ENCODE peak calls at places on chromosomes 13 and 19, in six cellular contexts. One of them, this sample, is unnamed.

GRCh38 chr19:33390908-33391630 is 17.6 kb downstream of the CEBPG start:
- DNase-seq in right lobe of liver: peak
- DNase-seq in ascending aorta: no peak
- DNase-seq in heart right ventricle: no peak
- DNase-seq in cardiac muscle cell: no peak
- DNase-seq in tibial nerve: no peak
- DNase-seq in this sample: no peak

GRCh38 chr13:39688699-39689405 is 33.4 kb downstream of the COG6 start:
- DNase-seq in right lobe of liver: no peak
- DNase-seq in tibial nerve: no peak
- DNase-seq in cardiac muscle cell: no peak
- DNase-seq in heart right ventricle: no peak
- DNase-seq in ascending aorta: no peak
- DNase-seq in this sample: no peak

GRCh38 chr13:33072282-33072681 is 56.1 kb downstream of the KL start:
- DNase-seq in heart right ventricle: no peak
- DNase-seq in cardiac muscle cell: no peak
- DNase-seq in tibial nerve: no peak
- DNase-seq in ascending aorta: no peak
- DNase-seq in right lobe of liver: no peak
- DNase-seq in this sample: no peak

GRCh38 chr13:89375839-89376238 is 1704.7 kb downstream of the SLITRK5 start:
- DNase-seq in right lobe of liver: no peak
- DNase-seq in heart right ventricle: no peak
- DNase-seq in cardiac muscle cell: no peak
- DNase-seq in ascending aorta: no peak
- DNase-seq in tibial nerve: no peak
- DNase-seq in this sample: no peak

GRCh38 chr13:102012299-102013293 is 389.3 kb downstream of the FGF14 start:
- DNase-seq in right lobe of liver: no peak
- DNase-seq in tibial nerve: no peak
- DNase-seq in cardiac muscle cell: no peak
- DNase-seq in heart right ventricle: peak
- DNase-seq in ascending aorta: no peak
- DNase-seq in this sample: no peak

GRCh38 chr19:55986487-55986886 is at the start of gene NLRP5:
- DNase-seq in right lobe of liver: no peak
- DNase-seq in ascending aorta: no peak
- DNase-seq in tibial nerve: no peak
- DNase-seq in cardiac muscle cell: no peak
- DNase-seq in heart right ventricle: no peak
- DNase-seq in this sample: no peak

GRCh38 chr13:76991796-76992547 is at the start of gene CLN5:
- DNase-seq in ascending aorta: peak
- DNase-seq in tibial nerve: peak
- DNase-seq in right lobe of liver: peak
- DNase-seq in cardiac muscle cell: peak
- DNase-seq in heart right ventricle: peak
- DNase-seq in this sample: peak

GRCh38 chr13:96958286-96958891 is 35.9 kb downstream of the OXGR1 start:
- DNase-seq in heart right ventricle: no peak
- DNase-seq in ascending aorta: no peak
- DNase-seq in tibial nerve: peak
- DNase-seq in right lobe of liver: no peak
- DNase-seq in cardiac muscle cell: peak
- DNase-seq in this sample: no peak

GRCh38 chr13:74290324-74290773 is 156.1 kb upstream of the KLF12 start:
- DNase-seq in tibial nerve: no peak
- DNase-seq in ascending aorta: peak
- DNase-seq in cardiac muscle cell: peak
- DNase-seq in heart right ventricle: no peak
- DNase-seq in right lobe of liver: no peak
- DNase-seq in this sample: peak

GRCh38 chr19:56383826-56384605 is 9.3 kb downstream of the ZNF582 start:
- DNase-seq in cardiac muscle cell: no peak
- DNase-seq in heart right ventricle: no peak
- DNase-seq in right lobe of liver: no peak
- DNase-seq in ascending aorta: no peak
- DNase-seq in tibial nerve: no peak
- DNase-seq in this sample: no peak

GRCh38 chr13:105665284-105665683 is 870.2 kb downstream of the EFNB2 start:
- DNase-seq in cardiac muscle cell: no peak
- DNase-seq in ascending aorta: no peak
- DNase-seq in tibial nerve: no peak
- DNase-seq in heart right ventricle: no peak
- DNase-seq in right lobe of liver: no peak
- DNase-seq in this sample: no peak

GRCh38 chr13:46041335-46041934 is 11.1 kb downstream of the ZC3H13 start:
- DNase-seq in cardiac muscle cell: no peak
- DNase-seq in tibial nerve: no peak
- DNase-seq in right lobe of liver: no peak
- DNase-seq in heart right ventricle: no peak
- DNase-seq in ascending aorta: no peak
- DNase-seq in this sample: no peak

GRCh38 chr13:111007209-111007608 is 92.3 kb upstream of the ANKRD10 start:
- DNase-seq in ascending aorta: no peak
- DNase-seq in tibial nerve: no peak
- DNase-seq in cardiac muscle cell: no peak
- DNase-seq in heart right ventricle: no peak
- DNase-seq in right lobe of liver: no peak
- DNase-seq in this sample: no peak

GRCh38 chr19:53824134-53824611 is at the start of gene NLRP12:
- DNase-seq in right lobe of liver: peak
- DNase-seq in tibial nerve: peak
- DNase-seq in cardiac muscle cell: no peak
- DNase-seq in ascending aorta: no peak
- DNase-seq in heart right ventricle: no peak
- DNase-seq in this sample: no peak

GRCh38 chr19:11338569-11339253 is 746 bp downstream of the RAB3D start:
- DNase-seq in right lobe of liver: no peak
- DNase-seq in cardiac muscle cell: no peak
- DNase-seq in heart right ventricle: no peak
- DNase-seq in ascending aorta: no peak
- DNase-seq in tibial nerve: no peak
- DNase-seq in this sample: no peak

GRCh38 chr13:96172066-96172465 is 82.2 kb downstream of the HS6ST3 start:
- DNase-seq in cardiac muscle cell: no peak
- DNase-seq in ascending aorta: no peak
- DNase-seq in tibial nerve: no peak
- DNase-seq in right lobe of liver: no peak
- DNase-seq in heart right ventricle: no peak
- DNase-seq in this sample: no peak

GRCh38 chr13:73971481-73971880 is 162.7 kb downstream of the KLF12 start:
- DNase-seq in heart right ventricle: no peak
- DNase-seq in ascending aorta: no peak
- DNase-seq in cardiac muscle cell: no peak
- DNase-seq in tibial nerve: no peak
- DNase-seq in right lobe of liver: no peak
- DNase-seq in this sample: no peak

GRCh38 chr19:41944336-41944735 is 14.8 kb downstream of the RABAC1 start:
- DNase-seq in heart right ventricle: no peak
- DNase-seq in cardiac muscle cell: no peak
- DNase-seq in tibial nerve: no peak
- DNase-seq in right lobe of liver: no peak
- DNase-seq in ascending aorta: no peak
- DNase-seq in this sample: no peak

GRCh38 chr13:112619730-112620639 is 32.0 kb upstream of the TUBGCP3 start:
- DNase-seq in cardiac muscle cell: peak
- DNase-seq in tibial nerve: no peak
- DNase-seq in ascending aorta: no peak
- DNase-seq in right lobe of liver: no peak
- DNase-seq in heart right ventricle: no peak
- DNase-seq in this sample: no peak

GRCh38 chr19:56946164-56946563 is 105.6 kb upstream of the PEG3 start:
- DNase-seq in ascending aorta: no peak
- DNase-seq in heart right ventricle: no peak
- DNase-seq in cardiac muscle cell: no peak
- DNase-seq in right lobe of liver: no peak
- DNase-seq in tibial nerve: no peak
- DNase-seq in this sample: peak

GRCh38 chr13:46698015-46698414 is 98.9 kb downstream of the ESD start:
- DNase-seq in heart right ventricle: peak
- DNase-seq in cardiac muscle cell: no peak
- DNase-seq in right lobe of liver: no peak
- DNase-seq in tibial nerve: peak
- DNase-seq in ascending aorta: peak
- DNase-seq in this sample: peak

GRCh38 chr19:54561840-54562239 is 11.8 kb upstream of the LILRA2 start:
- DNase-seq in right lobe of liver: no peak
- DNase-seq in cardiac muscle cell: no peak
- DNase-seq in ascending aorta: no peak
- DNase-seq in heart right ventricle: no peak
- DNase-seq in tibial nerve: no peak
- DNase-seq in this sample: no peak

GRCh38 chr13:23081246-23081645 is 99.5 kb upstream of the SGCG start:
- DNase-seq in heart right ventricle: no peak
- DNase-seq in tibial nerve: no peak
- DNase-seq in cardiac muscle cell: no peak
- DNase-seq in right lobe of liver: no peak
- DNase-seq in ascending aorta: no peak
- DNase-seq in this sample: no peak

GRCh38 chr13:103883152-103883551 is 816.9 kb upstream of the SLC10A2 start:
- DNase-seq in ascending aorta: peak
- DNase-seq in heart right ventricle: peak
- DNase-seq in right lobe of liver: peak
- DNase-seq in tibial nerve: peak
- DNase-seq in cardiac muscle cell: peak
- DNase-seq in this sample: peak

DNA sequence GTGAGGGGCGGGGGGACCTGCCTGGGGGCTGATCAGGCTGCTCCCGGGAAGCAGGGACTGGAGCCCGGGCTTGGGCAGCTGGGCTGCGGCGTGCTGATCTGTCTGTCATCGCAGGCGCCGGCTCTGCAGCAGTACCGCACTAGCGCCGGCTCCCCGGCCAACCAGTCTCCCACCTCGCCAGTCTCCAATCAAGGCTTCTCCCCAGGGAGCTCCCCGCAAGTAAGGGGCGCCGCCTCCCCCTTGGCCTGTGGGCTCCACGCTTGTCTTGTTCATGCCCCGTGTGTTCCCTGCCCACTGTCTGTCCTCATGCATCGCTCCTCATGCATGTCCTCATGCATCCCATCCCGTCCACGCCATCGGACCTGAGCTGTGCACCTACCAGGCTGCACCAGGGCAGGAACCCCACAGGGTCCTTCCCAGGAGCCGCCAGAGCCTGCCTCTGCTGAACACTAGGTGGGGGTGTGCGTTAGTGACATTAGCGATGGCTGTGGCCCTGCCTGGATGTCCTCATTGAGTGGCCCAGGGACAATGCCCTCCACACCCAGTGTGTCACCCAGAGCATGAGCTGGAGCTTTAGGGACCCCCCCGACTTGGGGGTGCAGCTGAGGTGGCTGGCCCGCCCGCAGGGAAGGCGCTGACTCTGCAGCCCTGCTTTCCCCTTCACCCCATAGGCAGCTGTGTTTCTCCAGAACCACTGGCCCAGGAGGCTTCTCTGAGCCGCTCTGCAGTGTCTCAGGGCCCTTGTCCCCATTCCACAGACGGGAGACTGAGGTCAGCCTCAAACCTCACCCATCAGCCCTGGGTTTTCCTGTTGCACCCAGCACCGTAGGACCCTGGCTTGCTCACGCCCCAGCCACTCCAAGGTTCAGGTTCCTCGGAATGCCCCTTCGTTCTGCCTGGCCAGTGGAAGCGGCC is 19.5 kb downstream of the COMP start:
- DNase-seq in tibial nerve: no peak
- DNase-seq in right lobe of liver: no peak
- DNase-seq in cardiac muscle cell: peak
- DNase-seq in heart right ventricle: no peak
- DNase-seq in ascending aorta: no peak
- DNase-seq in this sample: no peak
- TF ChIP-seq CTCF in tibial nerve: no peak
- TF ChIP-seq CTCF in right lobe of liver: no peak
- TF ChIP-seq CTCF in cardiac muscle cell: peak
- TF ChIP-seq CTCF in heart right ventricle: no peak
- TF ChIP-seq CTCF in ascending aorta: no peak
- TF ChIP-seq CTCF in this sample: no peak

GRCh38 chr19:29176981-29177754 is 35.8 kb downstream of the UQCRFS1 start:
- DNase-seq in heart right ventricle: no peak
- DNase-seq in tibial nerve: no peak
- DNase-seq in right lobe of liver: no peak
- DNase-seq in cardiac muscle cell: no peak
- DNase-seq in ascending aorta: no peak
- DNase-seq in this sample: no peak
- TF ChIP-seq CTCF in heart right ventricle: no peak
- TF ChIP-seq CTCF in tibial nerve: no peak
- TF ChIP-seq CTCF in right lobe of liver: no peak
- TF ChIP-seq CTCF in cardiac muscle cell: no peak
- TF ChIP-seq CTCF in ascending aorta: no peak
- TF ChIP-seq CTCF in this sample: no peak

GRCh38 chr19:7535035-7535992 is at the start of gene PNPLA6:
- DNase-seq in right lobe of liver: peak
- DNase-seq in tibial nerve: peak
- DNase-seq in cardiac muscle cell: peak
- DNase-seq in ascending aorta: peak
- DNase-seq in heart right ventricle: peak
- DNase-seq in this sample: peak

GRCh38 chr19:7533925-7534480 is 1.5 kb upstream of the PNPLA6 start:
- DNase-seq in tibial nerve: peak
- DNase-seq in right lobe of liver: peak
- DNase-seq in cardiac muscle cell: peak
- DNase-seq in ascending aorta: peak
- DNase-seq in heart right ventricle: peak
- DNase-seq in this sample: peak

GRCh38 chr19:7533281-7533819 is 2.2 kb upstream of the PNPLA6 start:
- DNase-seq in ascending aorta: peak
- DNase-seq in tibial nerve: peak
- DNase-seq in cardiac muscle cell: no peak
- DNase-seq in right lobe of liver: no peak
- DNase-seq in heart right ventricle: peak
- DNase-seq in this sample: peak

GRCh38 chr19:7535993-7536685 is 622 bp downstream of the PNPLA6 start:
- DNase-seq in ascending aorta: no peak
- DNase-seq in tibial nerve: no peak
- DNase-seq in right lobe of liver: no peak
- DNase-seq in cardiac muscle cell: no peak
- DNase-seq in heart right ventricle: no peak
- DNase-seq in this sample: no peak

GRCh38 chr19:7534531-7534980 is 961 bp upstream of the PNPLA6 start:
- DNase-seq in ascending aorta: peak
- DNase-seq in heart right ventricle: no peak
- DNase-seq in tibial nerve: peak
- DNase-seq in right lobe of liver: peak
- DNase-seq in cardiac muscle cell: peak
- DNase-seq in this sample: peak
- TF ChIP-seq CTCF in ascending aorta: peak
- TF ChIP-seq CTCF in heart right ventricle: no peak
- TF ChIP-seq CTCF in tibial nerve: peak
- TF ChIP-seq CTCF in right lobe of liver: no peak
- TF ChIP-seq CTCF in cardiac muscle cell: peak
- TF ChIP-seq CTCF in this sample: no peak

DNA sequence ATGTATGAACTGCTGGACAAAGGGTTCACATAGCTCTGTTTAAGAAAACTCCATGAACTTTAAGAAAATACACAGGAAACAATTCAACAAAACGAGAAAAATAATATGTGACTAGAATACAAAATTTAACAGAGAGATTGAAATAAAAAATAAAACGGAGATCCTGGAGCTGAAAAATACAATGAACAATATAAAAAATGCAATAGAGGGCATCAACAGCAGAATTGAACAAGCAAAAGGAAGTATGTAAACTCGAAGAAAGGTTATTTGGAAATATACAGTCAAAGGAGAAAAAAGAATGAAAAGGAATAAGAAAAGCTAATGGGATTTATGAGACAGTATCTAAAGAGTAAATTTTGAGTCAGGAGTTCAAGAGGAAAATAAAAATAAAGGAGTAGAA is 163.0 kb upstream of the DACH1 start:
- DNase-seq in ascending aorta: no peak
- DNase-seq in cardiac muscle cell: no peak
- DNase-seq in right lobe of liver: no peak
- DNase-seq in tibial nerve: no peak
- DNase-seq in heart right ventricle: no peak
- DNase-seq in this sample: no peak
- TF ChIP-seq CTCF in ascending aorta: no peak
- TF ChIP-seq CTCF in cardiac muscle cell: no peak
- TF ChIP-seq CTCF in right lobe of liver: no peak
- TF ChIP-seq CTCF in tibial nerve: no peak
- TF ChIP-seq CTCF in heart right ventricle: no peak
- TF ChIP-seq CTCF in this sample: no peak